ENCODE peak calls at places on chromosomes 5 and 9, in seven cellular contexts. One of them, this sample, is unnamed.

GRCh38 chr5:94849821-94850736 is 231.6 kb downstream of the SLF1 start:
- DNase-seq in heart right ventricle: no peak
- DNase-seq in tibial artery: no peak
- DNase-seq in lower lobe of right lung: no peak
- DNase-seq in cardiac muscle cell: peak
- DNase-seq in adrenal gland: no peak
- DNase-seq in kidney: no peak
- DNase-seq in this sample: no peak

GRCh38 chr9:136590788-136591187 is 44.9 kb upstream of the NOTCH1 start:
- DNase-seq in heart right ventricle: no peak
- DNase-seq in tibial artery: no peak
- DNase-seq in lower lobe of right lung: no peak
- DNase-seq in cardiac muscle cell: no peak
- DNase-seq in adrenal gland: no peak
- DNase-seq in kidney: peak
- DNase-seq in this sample: no peak

GRCh38 chr9:134487066-134487710 is 154.4 kb upstream of the COL5A1 start:
- DNase-seq in heart right ventricle: peak
- DNase-seq in tibial artery: peak
- DNase-seq in lower lobe of right lung: no peak
- DNase-seq in cardiac muscle cell: no peak
- DNase-seq in adrenal gland: no peak
- DNase-seq in kidney: peak
- DNase-seq in this sample: peak

GRCh38 chr5:38825494-38825893 is 20.3 kb upstream of the OSMR start:
- DNase-seq in heart right ventricle: no peak
- DNase-seq in tibial artery: no peak
- DNase-seq in lower lobe of right lung: no peak
- DNase-seq in cardiac muscle cell: no peak
- DNase-seq in adrenal gland: no peak
- DNase-seq in kidney: no peak
- DNase-seq in this sample: no peak

GRCh38 chr5:167767775-167768174 is 523.7 kb upstream of the WWC1 start:
- DNase-seq in heart right ventricle: no peak
- DNase-seq in tibial artery: no peak
- DNase-seq in lower lobe of right lung: no peak
- DNase-seq in cardiac muscle cell: no peak
- DNase-seq in adrenal gland: no peak
- DNase-seq in kidney: no peak
- DNase-seq in this sample: no peak

GRCh38 chr5:142514196-142514595 is 171.7 kb downstream of the FGF1 start:
- DNase-seq in heart right ventricle: no peak
- DNase-seq in tibial artery: no peak
- DNase-seq in lower lobe of right lung: no peak
- DNase-seq in cardiac muscle cell: no peak
- DNase-seq in adrenal gland: no peak
- DNase-seq in kidney: no peak
- DNase-seq in this sample: no peak

GRCh38 chr5:170569101-170569500 is 65.3 kb downstream of the KCNIP1 start:
- DNase-seq in heart right ventricle: no peak
- DNase-seq in tibial artery: no peak
- DNase-seq in lower lobe of right lung: no peak
- DNase-seq in cardiac muscle cell: no peak
- DNase-seq in adrenal gland: no peak
- DNase-seq in kidney: no peak
- DNase-seq in this sample: no peak

GRCh38 chr9:27371382-27371781 is 74.4 kb upstream of the EQTN start:
- DNase-seq in heart right ventricle: no peak
- DNase-seq in tibial artery: no peak
- DNase-seq in lower lobe of right lung: no peak
- DNase-seq in cardiac muscle cell: no peak
- DNase-seq in adrenal gland: no peak
- DNase-seq in kidney: no peak
- DNase-seq in this sample: no peak

GRCh38 chr9:34501889-34502425 is 20.8 kb downstream of the ENHO start:
- DNase-seq in heart right ventricle: peak
- DNase-seq in tibial artery: no peak
- DNase-seq in lower lobe of right lung: peak
- DNase-seq in cardiac muscle cell: peak
- DNase-seq in adrenal gland: no peak
- DNase-seq in kidney: no peak
- DNase-seq in this sample: no peak

GRCh38 chr5:135055385-135055784 is 21.4 kb upstream of the PITX1 start:
- DNase-seq in heart right ventricle: peak
- DNase-seq in tibial artery: peak
- DNase-seq in lower lobe of right lung: peak
- DNase-seq in cardiac muscle cell: no peak
- DNase-seq in adrenal gland: no peak
- DNase-seq in kidney: peak
- DNase-seq in this sample: no peak

GRCh38 chr5:180639287-180639686 is 10.1 kb downstream of the FLT4 start:
- DNase-seq in heart right ventricle: no peak
- DNase-seq in tibial artery: no peak
- DNase-seq in lower lobe of right lung: no peak
- DNase-seq in cardiac muscle cell: no peak
- DNase-seq in adrenal gland: no peak
- DNase-seq in kidney: no peak
- DNase-seq in this sample: no peak

GRCh38 chr5:42495908-42496307 is 72.7 kb downstream of the GHR start:
- DNase-seq in heart right ventricle: peak
- DNase-seq in tibial artery: no peak
- DNase-seq in lower lobe of right lung: no peak
- DNase-seq in cardiac muscle cell: peak
- DNase-seq in adrenal gland: peak
- DNase-seq in kidney: no peak
- DNase-seq in this sample: no peak

GRCh38 chr5:40084614-40085013 is 595.1 kb upstream of the PTGER4 start:
- DNase-seq in heart right ventricle: no peak
- DNase-seq in tibial artery: no peak
- DNase-seq in lower lobe of right lung: no peak
- DNase-seq in cardiac muscle cell: no peak
- DNase-seq in adrenal gland: no peak
- DNase-seq in kidney: no peak
- DNase-seq in this sample: no peak

GRCh38 chr5:148990817-148991216 is 72.0 kb downstream of the SH3TC2 start:
- DNase-seq in heart right ventricle: no peak
- DNase-seq in tibial artery: no peak
- DNase-seq in lower lobe of right lung: no peak
- DNase-seq in cardiac muscle cell: no peak
- DNase-seq in adrenal gland: no peak
- DNase-seq in kidney: no peak
- DNase-seq in this sample: no peak

GRCh38 chr5:137735531-137736284 is at the start of gene KLHL3:
- DNase-seq in heart right ventricle: peak
- DNase-seq in tibial artery: peak
- DNase-seq in lower lobe of right lung: peak
- DNase-seq in cardiac muscle cell: peak
- DNase-seq in adrenal gland: peak
- DNase-seq in kidney: peak
- DNase-seq in this sample: peak

DNA sequence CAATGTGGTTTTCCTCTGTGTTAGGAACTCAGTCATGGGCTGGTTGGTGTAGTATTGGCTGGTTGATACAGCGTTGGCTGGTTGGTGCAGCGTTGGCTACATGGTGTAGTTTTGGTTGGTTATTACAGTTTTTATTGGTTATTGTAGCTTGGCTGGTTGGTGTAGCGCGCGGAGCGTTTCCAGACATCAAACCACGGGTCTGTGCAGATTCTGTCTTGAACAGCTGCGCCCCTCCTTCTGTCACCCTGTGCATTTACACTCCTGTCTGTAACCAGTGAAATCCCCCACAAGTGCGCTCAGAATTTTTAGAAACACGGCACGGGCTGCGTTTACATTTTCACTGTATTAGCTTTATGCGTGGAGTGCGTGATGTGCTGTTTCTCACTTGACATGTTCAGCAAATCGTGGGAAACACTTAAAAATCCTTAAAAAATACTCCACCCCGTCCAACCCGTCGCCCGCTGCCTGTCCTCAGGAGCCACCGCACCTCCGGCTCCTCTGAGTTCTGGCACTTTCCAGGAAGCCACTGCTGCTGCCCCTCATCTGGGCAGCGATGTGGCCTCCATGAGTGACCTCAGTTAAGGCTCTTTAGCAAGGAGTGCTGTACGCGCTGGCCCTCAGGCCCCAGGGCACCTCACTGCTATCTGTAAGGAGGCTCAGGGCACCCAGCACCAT is 20.8 kb downstream of the NKD2 start:
- DNase-seq in heart right ventricle: no peak
- DNase-seq in tibial artery: no peak
- DNase-seq in lower lobe of right lung: no peak
- DNase-seq in cardiac muscle cell: no peak
- DNase-seq in adrenal gland: no peak
- DNase-seq in kidney: peak
- DNase-seq in this sample: no peak
- TF ChIP-seq CTCF in heart right ventricle: no peak
- TF ChIP-seq CTCF in tibial artery: no peak
- TF ChIP-seq CTCF in lower lobe of right lung: no peak
- TF ChIP-seq CTCF in cardiac muscle cell: no peak
- TF ChIP-seq CTCF in adrenal gland: no peak
- TF ChIP-seq CTCF in kidney: no peak
- TF ChIP-seq CTCF in this sample: no peak

GRCh38 chr5:113065626-113066025 is 89.0 kb downstream of the DCP2 start:
- DNase-seq in heart right ventricle: no peak
- DNase-seq in tibial artery: no peak
- DNase-seq in lower lobe of right lung: no peak
- DNase-seq in cardiac muscle cell: no peak
- DNase-seq in adrenal gland: no peak
- DNase-seq in kidney: no peak
- DNase-seq in this sample: no peak

GRCh38 chr5:113060410-113061025 is 83.9 kb downstream of the DCP2 start:
- DNase-seq in heart right ventricle: no peak
- DNase-seq in tibial artery: no peak
- DNase-seq in lower lobe of right lung: no peak
- DNase-seq in cardiac muscle cell: no peak
- DNase-seq in adrenal gland: no peak
- DNase-seq in kidney: no peak
- DNase-seq in this sample: no peak

GRCh38 chr5:113062869-113063508 is 86.4 kb downstream of the DCP2 start:
- DNase-seq in heart right ventricle: no peak
- DNase-seq in tibial artery: no peak
- DNase-seq in lower lobe of right lung: no peak
- DNase-seq in cardiac muscle cell: no peak
- DNase-seq in adrenal gland: no peak
- DNase-seq in kidney: no peak
- DNase-seq in this sample: no peak

GRCh38 chr5:113061851-113062631 is 85.4 kb downstream of the DCP2 start:
- DNase-seq in heart right ventricle: no peak
- DNase-seq in tibial artery: no peak
- DNase-seq in lower lobe of right lung: no peak
- DNase-seq in cardiac muscle cell: no peak
- DNase-seq in adrenal gland: no peak
- DNase-seq in kidney: no peak
- DNase-seq in this sample: no peak

DNA sequence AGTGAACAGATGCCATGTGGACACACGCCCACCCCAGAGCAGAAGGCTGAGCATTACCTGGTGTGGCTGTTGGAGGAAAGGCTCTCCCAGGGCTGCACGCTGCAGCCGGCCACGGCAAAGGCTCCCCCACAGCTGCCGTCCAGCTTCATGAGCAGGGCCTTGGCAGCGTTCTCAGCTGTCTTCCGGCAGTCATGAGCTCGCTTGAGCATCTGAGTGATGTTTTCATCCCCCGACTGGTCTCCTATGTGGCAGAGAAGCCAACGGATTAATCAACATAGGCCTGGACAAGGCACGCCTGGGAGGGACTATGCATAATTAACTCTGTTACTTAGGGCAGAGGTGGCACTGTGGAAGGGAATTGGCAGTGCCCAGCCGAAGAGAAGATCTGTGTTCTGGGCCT is 87.3 kb downstream of the DCP2 start:
- DNase-seq in heart right ventricle: no peak
- DNase-seq in tibial artery: no peak
- DNase-seq in lower lobe of right lung: no peak
- DNase-seq in cardiac muscle cell: no peak
- DNase-seq in adrenal gland: no peak
- DNase-seq in kidney: no peak
- DNase-seq in this sample: no peak
- H3K27ac ChIP-seq in heart right ventricle: no peak
- H3K27ac ChIP-seq in tibial artery: no peak
- H3K27ac ChIP-seq in lower lobe of right lung: no peak
- H3K27ac ChIP-seq in cardiac muscle cell: no peak
- H3K27ac ChIP-seq in adrenal gland: no peak
- H3K27ac ChIP-seq in kidney: no peak
- H3K27ac ChIP-seq in this sample: no peak

DNA sequence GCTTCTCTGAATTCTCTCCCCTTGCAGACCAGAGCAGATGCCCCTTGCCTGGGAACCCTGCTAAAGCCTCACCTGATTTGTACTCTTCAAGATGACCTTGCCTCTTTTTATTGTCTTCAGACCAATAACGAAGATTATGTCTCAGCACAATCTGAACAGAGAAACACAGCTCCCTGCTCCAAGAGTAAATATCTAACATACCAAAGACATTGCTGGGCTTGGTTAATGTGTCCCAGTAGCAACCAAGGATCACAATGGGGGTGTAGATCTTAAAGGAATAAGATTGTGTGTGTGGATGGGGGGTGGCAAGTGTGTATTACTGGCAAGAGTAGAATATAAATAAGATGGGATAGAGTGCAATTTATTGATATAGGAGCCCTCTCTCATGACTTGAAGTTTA is 67.6 kb upstream of the LHFPL2 start:
- DNase-seq in heart right ventricle: no peak
- DNase-seq in tibial artery: no peak
- DNase-seq in lower lobe of right lung: no peak
- DNase-seq in cardiac muscle cell: no peak
- DNase-seq in adrenal gland: no peak
- DNase-seq in kidney: no peak
- DNase-seq in this sample: no peak
- TF ChIP-seq CTCF in heart right ventricle: no peak
- TF ChIP-seq CTCF in tibial artery: no peak
- TF ChIP-seq CTCF in lower lobe of right lung: no peak
- TF ChIP-seq CTCF in cardiac muscle cell: no peak
- TF ChIP-seq CTCF in adrenal gland: no peak
- TF ChIP-seq CTCF in kidney: no peak
- TF ChIP-seq CTCF in this sample: no peak

DNA sequence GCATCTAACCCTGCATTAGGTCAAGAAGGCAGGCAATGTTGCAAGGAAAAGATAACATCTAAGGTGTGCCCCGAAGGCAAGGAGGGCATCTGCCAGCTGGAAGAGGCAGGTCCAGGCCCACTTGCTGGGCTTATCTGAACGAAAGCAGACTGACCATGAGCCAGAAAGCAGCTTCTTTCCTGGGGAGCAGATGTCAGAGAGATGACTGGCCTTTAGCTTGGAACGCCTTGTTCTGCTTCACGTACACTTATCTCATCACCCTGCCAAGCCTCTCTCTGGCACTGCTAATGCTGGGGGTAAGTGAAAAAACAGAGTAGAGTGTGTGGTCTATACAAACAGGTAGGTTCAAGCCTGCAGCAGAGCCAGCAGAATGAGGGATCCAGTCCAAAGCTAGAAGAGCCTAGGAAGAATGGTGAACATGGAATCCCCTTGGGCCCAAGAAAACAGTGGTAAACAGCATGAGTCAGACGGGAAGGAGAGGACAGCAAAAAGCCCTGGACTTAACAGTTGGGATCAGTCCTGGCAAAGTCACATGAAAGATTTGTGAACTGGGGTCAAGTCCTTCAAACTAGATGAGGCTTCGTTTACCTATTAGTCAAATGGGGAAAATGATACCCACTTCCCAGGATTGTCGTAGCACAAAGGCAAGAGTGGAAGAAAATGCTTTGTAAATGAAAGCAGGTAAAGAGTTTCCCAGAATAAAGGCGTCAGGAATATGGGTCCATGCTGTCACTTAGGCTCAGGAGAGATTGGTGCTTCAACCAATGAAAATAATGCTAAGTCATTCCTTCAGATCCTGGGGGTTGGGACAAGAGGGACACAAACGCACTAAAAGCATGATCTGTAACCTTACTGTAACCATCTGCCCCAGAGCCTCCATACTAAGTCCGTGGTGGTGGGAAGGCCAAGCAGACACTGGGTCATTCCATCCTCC is 200.9 kb downstream of the SLIT3 start:
- DNase-seq in heart right ventricle: no peak
- DNase-seq in tibial artery: no peak
- DNase-seq in lower lobe of right lung: no peak
- DNase-seq in cardiac muscle cell: no peak
- DNase-seq in adrenal gland: no peak
- DNase-seq in kidney: no peak
- DNase-seq in this sample: no peak
- H3K27ac ChIP-seq in heart right ventricle: no peak
- H3K27ac ChIP-seq in tibial artery: peak
- H3K27ac ChIP-seq in lower lobe of right lung: no peak
- H3K27ac ChIP-seq in cardiac muscle cell: no peak
- H3K27ac ChIP-seq in adrenal gland: peak
- H3K27ac ChIP-seq in kidney: no peak
- H3K27ac ChIP-seq in this sample: no peak

This sample was measured in Peyer's patch.